ENCODE peak calls at places on chromosomes 3 and 15, in four cellular contexts. Q is Peyer's patch; J is naive thymus-derived CD4-positive, alpha-beta T cell; A is adrenal gland. M is an unnamed sample.

GRCh38 chr3:100002599-100003350 is 111.5 kb downstream of the FILIP1L start:
- DNase-seq in Q (no peak), J (no peak), A (peak; percentile 24), M (peak; percentile 95)

GRCh38 chr3:45786801-45787495 is 9.4 kb downstream of the SLC6A20 start:
- DNase-seq in Q (no peak), J (no peak), A (no peak), M (no peak)

GRCh38 chr3:11096266-11097135 is 57.8 kb upstream of the HRH1 start:
- DNase-seq in Q (peak; percentile 67), J (peak; percentile 73), A (peak; percentile 75), M (peak; percentile 49)

GRCh38 chr3:158702815-158703481 is 29.3 kb downstream of the RARRES1 start:
- DNase-seq in Q (no peak), J (no peak), A (no peak), M (no peak)

GRCh38 chr3:38131621-38132369 is 5.1 kb downstream of the ACAA1 start:
- DNase-seq in Q (no peak), J (no peak), A (no peak), M (no peak)

GRCh38 chr3:30435950-30436349 is 170.5 kb upstream of the TGFBR2 start:
- DNase-seq in Q (no peak), J (no peak), A (no peak), M (peak; percentile 5)

GRCh38 chr3:134677987-134678308 is 27.1 kb upstream of the KY start:
- DNase-seq in Q (no peak), J (no peak), A (no peak), M (no peak)

GRCh38 chr15:31300208-31300661 is 26.4 kb upstream of the KLF13 start:
- DNase-seq in Q (no peak), J (no peak), A (no peak), M (no peak)

GRCh38 chr3:132545471-132545870 is 51.6 kb upstream of the ACKR4 start:
- DNase-seq in Q (no peak), J (no peak), A (no peak), M (no peak)

DNA sequence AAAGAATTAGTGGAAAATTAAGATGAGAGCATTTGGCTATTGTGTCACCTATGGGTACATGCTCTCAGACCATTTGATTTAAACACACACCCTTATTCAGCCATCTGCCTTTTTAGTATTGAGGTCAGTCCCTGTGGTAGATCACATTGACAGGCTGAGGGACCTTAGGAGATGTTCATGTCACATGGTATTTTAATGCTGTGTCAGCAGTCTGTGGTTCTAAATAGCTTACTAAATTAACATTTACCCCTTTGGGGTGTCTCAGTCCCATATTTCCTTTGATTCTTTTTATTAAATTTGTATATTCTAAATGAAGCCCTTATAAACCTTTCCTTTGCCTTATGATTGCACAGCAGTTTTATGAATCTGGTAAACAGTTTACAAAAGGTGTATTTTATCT is 2.3 kb downstream of the RBM5 start:
- DNase-seq in Q (no peak), J (no peak), A (no peak), M (no peak)
- H3K4me3 ChIP-seq in Q (no peak overlapping the region), J (no peak overlapping the region), A (no peak overlapping the region), M (no peak overlapping the region)

GRCh38 chr3:185824051-185824466 is 783 bp downstream of the IGF2BP2 start:
- DNase-seq in Q (peak; percentile 67), J (peak; percentile 28), A (peak; percentile 36), M (peak; percentile 44)
- H3K27me3 ChIP-seq in Q (no peaks in the 10 kb centered on the region), J (peaks cover 5% of the 10 kb centered on the region), A (no peaks in the 10 kb centered on the region), M (no peaks in the 10 kb centered on the region)

DNA sequence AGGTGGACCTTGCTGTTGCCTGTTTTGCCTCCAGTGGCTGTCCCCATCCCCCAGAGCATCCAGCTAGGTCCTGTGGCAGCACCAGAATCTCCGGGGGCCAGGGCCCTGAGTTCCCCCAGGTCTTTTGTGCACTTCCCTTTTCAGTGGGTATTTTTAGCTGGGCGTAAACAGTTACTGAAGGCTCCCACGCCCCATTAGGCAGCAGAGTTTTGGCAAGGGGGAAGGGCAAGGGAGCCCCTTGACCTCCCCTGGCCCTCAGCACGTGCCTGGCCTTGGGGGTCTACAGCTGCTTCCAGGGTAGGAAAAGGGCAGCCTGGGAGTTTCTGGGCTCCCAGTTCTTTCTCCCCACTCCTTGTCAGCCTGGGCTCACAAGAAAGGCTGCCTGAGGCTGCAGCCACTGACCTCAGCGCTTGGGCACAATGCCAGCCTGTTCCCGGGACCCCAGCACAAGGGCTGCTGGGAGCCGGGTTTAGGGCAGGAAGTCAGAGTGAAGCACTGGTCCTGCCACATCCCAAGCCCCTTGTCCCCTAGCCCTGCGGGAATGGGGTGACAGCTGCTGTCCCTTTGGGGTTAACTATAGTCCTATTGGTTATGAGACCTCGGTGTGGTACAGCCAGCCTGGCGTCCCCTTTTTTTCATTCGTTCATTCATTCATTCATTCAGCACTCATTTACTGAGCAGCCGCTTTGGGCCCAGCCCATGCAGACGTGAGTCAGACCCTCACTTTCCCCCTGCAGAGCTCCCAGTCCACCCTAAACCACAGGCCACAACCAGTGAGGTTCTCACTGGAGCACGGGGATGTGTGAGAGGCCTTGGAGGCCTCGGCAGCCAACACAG is 8.4 kb downstream of the CSK start:
- DNase-seq in Q (no peak), J (peak; percentile 59), A (peak; percentile 86), M (peak; percentile 28)
- H3K27ac ChIP-seq in Q (peak overlapping the region; percentile 84), J (peak overlapping the region; percentile 92), A (no peak overlapping the region), M (peak overlapping the region; percentile 84)

DNA sequence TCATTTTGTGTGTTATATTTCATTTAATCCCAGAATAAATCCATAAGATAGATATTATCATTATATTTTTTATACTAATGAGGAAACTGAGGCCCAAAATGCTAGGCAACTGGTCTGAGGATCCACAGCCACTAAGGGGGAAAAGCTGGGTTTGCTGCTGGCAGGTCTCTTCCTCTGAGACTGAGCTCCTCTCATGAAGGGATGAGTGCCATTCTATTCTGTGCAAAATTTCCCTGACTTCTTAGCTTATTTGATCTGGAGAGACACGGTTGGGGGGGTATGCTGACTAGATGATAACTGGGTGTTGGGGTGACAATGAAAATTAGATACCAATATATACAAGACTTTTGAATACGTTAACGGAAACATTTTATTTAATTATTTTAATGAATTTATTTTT is 1.9 kb downstream of the GCSAM start:
- DNase-seq in Q (no peak), J (no peak), A (no peak), M (no peak)
- H3K4me3 ChIP-seq in Q (no peak overlapping the region), J (no peak overlapping the region), A (no peak overlapping the region), M (no peak overlapping the region)

DNA sequence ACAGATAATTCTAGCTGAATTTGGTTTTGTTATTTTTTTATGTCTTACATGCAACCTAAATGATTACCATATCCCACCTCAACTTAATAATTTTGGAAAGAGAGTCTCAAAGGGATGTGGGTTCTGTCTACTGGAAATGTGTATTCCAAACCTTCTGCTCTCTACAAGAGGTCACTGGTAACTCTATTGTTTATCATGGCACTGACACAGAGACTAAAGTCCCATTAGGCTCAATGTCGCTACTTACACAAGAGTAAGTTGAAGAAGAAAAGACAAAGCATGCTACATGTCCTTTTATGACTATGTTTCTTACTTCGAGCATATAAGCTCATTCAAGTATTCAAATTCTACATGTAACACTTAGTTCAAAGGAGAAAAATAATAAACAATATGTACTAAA is 460.3 kb upstream of the EPHA6 start:
- DNase-seq in Q (no peak), J (no peak), A (no peak), M (no peak)
- H3K27me3 ChIP-seq in Q (no peaks in the 10 kb centered on the region), J (no peaks in the 10 kb centered on the region), A (no peaks in the 10 kb centered on the region), M (no peaks in the 10 kb centered on the region)

GRCh38 chr15:29012097-29012496 is 126.3 kb downstream of the APBA2 start:
- DNase-seq in Q (no peak), J (no peak), A (no peak), M (no peak)

GRCh38 chr15:29018406-29018805 is 132.6 kb downstream of the APBA2 start:
- DNase-seq in Q (no peak), J (no peak), A (no peak), M (no peak)

GRCh38 chr15:29008846-29009245 is 123.1 kb downstream of the APBA2 start:
- DNase-seq in Q (no peak), J (no peak), A (no peak), M (no peak)

GRCh38 chr15:29018983-29019875 is 133.5 kb downstream of the APBA2 start:
- DNase-seq in Q (no peak), J (no peak), A (no peak), M (no peak)

DNA sequence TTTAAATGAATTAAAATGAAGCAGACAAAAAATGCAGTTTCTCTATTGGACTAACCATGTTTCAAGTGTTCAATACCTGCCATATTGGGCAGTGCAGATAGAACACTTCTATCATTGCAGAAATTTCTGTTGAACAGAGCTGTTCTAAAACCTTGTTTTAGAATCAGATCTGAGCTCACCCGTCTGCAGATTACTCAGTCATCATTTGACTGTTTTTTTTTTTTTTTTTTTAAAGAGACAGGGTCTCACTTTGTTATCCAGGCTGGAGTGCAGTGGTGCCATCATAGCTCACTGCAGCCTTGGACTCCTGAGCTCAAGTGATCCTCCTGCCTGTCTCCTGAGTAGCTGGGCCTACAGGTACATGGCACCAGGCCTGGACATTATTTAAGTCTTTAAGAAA is 128.7 kb downstream of the APBA2 start:
- DNase-seq in Q (no peak), J (no peak), A (no peak), M (no peak)
- H3K27ac ChIP-seq in Q (no peak overlapping the region), J (no peak overlapping the region), A (no peak overlapping the region), M (no peak overlapping the region)

DNA sequence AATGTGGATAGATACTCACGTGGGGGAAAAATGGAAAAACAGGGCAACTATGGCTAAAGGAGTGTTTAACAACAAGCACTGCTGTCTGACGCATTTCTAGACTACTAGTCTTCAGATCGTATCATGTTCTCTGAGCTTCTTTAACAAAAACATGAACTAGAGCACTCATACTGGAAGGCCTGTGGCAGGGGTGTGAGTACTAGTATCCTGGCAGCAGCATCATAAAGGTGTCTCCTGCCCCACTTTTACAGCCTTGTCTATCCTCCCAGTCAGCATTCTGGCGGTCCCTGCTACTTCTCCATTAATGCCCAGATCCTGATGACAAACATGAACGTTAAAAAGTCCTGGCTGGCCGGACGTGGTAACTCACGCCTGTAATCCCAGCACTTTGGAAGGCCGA is 4.0 kb downstream of the FMN1 start:
- DNase-seq in Q (no peak), J (no peak), A (no peak), M (no peak)
- H3K4me3 ChIP-seq in Q (no peak overlapping the region), J (no peak overlapping the region), A (no peak overlapping the region), M (no peak overlapping the region)

M was measured in small intestine.